ENCODE peak calls at places on chromosomes 1 and 21, in six cellular contexts. P, C, A, H, F and O are unnamed samples.

GRCh38 chr1:112046630-112047029 is 57.2 kb upstream of the KCND3 start:
- DNase-seq in H (no peak), F (no peak), C (no peak), A (no peak), P (no peak), O (no peak)

GRCh38 chr1:235018161-235018560 is 110.5 kb downstream of the TOMM20 start:
- DNase-seq in P (no peak), H (peak; percentile 46), C (no peak), F (no peak), A (no peak), O (no peak)

GRCh38 chr1:31523012-31523411 is 53.3 kb upstream of the TINAGL1 start:
- DNase-seq in C (no peak), P (no peak), F (no peak), A (no peak), H (no peak), O (no peak)

GRCh38 chr21:45747802-45748445 is 104.4 kb downstream of the PCBP3 start:
- DNase-seq in P (peak; percentile 81), C (no peak), H (no peak), F (no peak), A (peak; percentile 22), O (no peak)

GRCh38 chr1:9720785-9721605 is 69.5 kb downstream of the PIK3CD start:
- DNase-seq in P (no peak), C (no peak), H (no peak), F (no peak), A (no peak), O (peak; percentile 76)

GRCh38 chr1:23029337-23029736 is 10.1 kb downstream of the KDM1A start:
- DNase-seq in A (no peak), H (no peak), P (no peak), C (no peak), F (no peak), O (no peak)

GRCh38 chr1:108068141-108068540 is 103.2 kb upstream of the VAV3 start:
- DNase-seq in A (no peak), H (no peak), P (no peak), C (no peak), F (no peak), O (no peak)

GRCh38 chr1:15322648-15323350 is 75.8 kb downstream of the FHAD1 start:
- DNase-seq in A (no peak), C (peak; percentile 55), H (no peak), F (no peak), P (no peak), O (no peak)

GRCh38 chr1:158024737-158025136 is 31.3 kb downstream of the KIRREL1 start:
- DNase-seq in P (no peak), H (no peak), C (no peak), F (no peak), A (no peak), O (no peak)

GRCh38 chr1:58968360-58968952 is 184.6 kb upstream of the JUN start:
- DNase-seq in P (no peak), A (peak; percentile 78), F (peak; percentile 79), H (peak; percentile 94), C (peak; percentile 87), O (no peak)
- TF ChIP-seq POLR2AphosphoS5 in P (peak; percentile 59), A (peak; percentile 73), F (no peak), H (no peak), C (no peak), O (no peak)

DNA sequence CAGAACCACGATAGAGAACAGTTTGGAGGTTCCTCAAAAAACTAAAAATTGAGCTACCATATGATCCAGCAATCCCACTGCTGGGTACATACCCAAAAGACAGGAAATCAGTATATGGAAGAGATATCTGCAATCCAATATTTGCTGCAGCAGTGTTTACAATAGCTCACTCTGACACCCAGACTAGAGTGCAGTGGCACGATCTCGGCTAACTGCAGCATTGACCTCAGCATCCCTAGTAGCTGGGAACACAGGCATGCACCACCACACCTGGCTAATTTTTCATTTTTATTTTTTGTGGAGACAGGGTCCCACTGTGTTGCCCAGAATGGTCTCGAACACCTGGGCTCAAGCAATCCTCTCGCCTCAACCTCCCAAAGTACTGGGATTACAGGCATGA is 13.1 kb downstream of the TTC13 start:
- DNase-seq in C (no peak), F (no peak), H (no peak), P (no peak), A (no peak), O (no peak)
- H3K4me1 ChIP-seq in C (peaks cover 37% of the 10 kb centered on the region), F (no peaks in the 10 kb centered on the region), H (no peaks in the 10 kb centered on the region), P (no peaks in the 10 kb centered on the region), A (no peaks in the 10 kb centered on the region), O (no peaks in the 10 kb centered on the region)

DNA sequence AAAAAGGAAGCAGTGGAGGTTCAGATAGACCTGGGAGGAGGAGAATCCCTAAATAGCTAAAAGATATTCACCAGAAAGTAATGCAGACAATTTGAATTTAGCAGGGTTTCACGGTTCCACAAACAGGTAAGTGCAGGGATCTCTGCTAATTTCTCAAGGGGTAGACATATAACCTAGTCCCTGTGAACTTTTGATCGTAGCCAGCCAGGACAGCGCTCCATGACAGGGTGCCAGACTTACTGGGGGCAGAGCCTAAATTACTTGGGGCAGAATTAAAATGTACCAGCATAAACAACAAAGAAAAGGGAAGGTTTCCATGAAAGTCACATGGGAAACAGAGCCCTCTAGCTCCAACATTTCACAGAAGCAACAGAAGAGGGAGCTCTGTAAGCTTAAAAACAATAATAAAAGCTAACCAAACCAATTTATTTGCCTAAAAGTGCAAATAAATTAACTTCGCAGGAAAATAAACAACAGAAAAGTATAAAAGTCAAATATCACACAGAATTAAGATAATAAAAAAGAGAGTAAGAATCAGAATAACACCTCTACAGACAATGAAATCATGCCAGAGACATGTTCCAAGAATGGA is 198.3 kb downstream of the DUSP10 start:
- DNase-seq in P (no peak), F (no peak), C (no peak), A (no peak), H (no peak), O (no peak)
- H3K4me3 ChIP-seq in P (no peak overlapping the region), F (no peak overlapping the region), C (no peak overlapping the region), A (no peak overlapping the region), H (no peak overlapping the region), O (no peak overlapping the region)

DNA sequence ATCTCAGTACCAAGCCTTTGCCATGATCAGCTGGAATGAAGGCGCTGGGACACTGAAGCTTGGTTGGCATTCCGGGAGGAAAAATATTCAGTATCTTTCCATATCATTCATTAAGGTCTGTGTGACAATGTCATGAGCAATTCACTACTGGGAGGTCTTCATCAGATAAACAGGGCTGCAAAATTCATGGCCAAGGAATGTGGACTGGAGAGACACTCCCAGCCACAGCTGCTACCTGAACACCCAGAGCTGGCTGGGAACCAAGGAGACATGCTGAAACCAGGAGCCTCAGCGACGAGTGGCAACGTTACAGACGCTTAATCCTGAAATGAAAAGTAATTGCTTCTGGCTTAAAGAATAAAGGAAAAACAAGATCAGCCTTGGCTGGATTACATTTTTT is 30.6 kb upstream of the DDAH1 start:
- DNase-seq in C (peak; percentile 40), A (peak; percentile 86), F (no peak), H (no peak), P (no peak), O (peak; percentile 75)
- TF ChIP-seq POLR2AphosphoS5 in C (no peak), A (peak; percentile 58), F (no peak), H (no peak), P (no peak), O (peak; percentile 11)